ENCODE peak calls at places on chromosomes 13 and 19, in four cellular contexts. L, N, O and H are unnamed samples.

GRCh38 chr13:95317037-95317989 is 16.1 kb upstream of the ABCC4 start:
- DNase-seq in L (no peak), N (no peak), O (no peak), H (no peak)

GRCh38 chr19:6209233-6209632 is 70.5 kb downstream of the MLLT1 start:
- DNase-seq in L (no peak), N (no peak), O (no peak), H (no peak)

GRCh38 chr13:30880756-30881155 is 25.3 kb upstream of the MEDAG start:
- DNase-seq in L (no peak), N (no peak), O (no peak), H (no peak)

GRCh38 chr13:37648604-37649003 is 50.0 kb upstream of the POSTN start:
- DNase-seq in L (no peak), N (no peak), O (no peak), H (no peak)

GRCh38 chr19:1001538-1002166 is 1.4 kb downstream of the GRIN3B start:
- DNase-seq in L (peak; percentile 62), N (peak; percentile 49), O (no peak), H (peak; percentile 53)

GRCh38 chr13:44519642-44520041 is 56.5 kb downstream of the TSC22D1 start:
- DNase-seq in L (no peak), N (no peak), O (no peak), H (no peak)

GRCh38 chr13:53783466-53783865 is 754.9 kb downstream of the OLFM4 start:
- DNase-seq in L (no peak), N (peak; percentile 24), O (no peak), H (no peak)

GRCh38 chr19:17294051-17294891 is 9.0 kb downstream of the ABHD8 start:
- DNase-seq in L (peak; percentile 33), N (no peak), O (no peak), H (no peak)

GRCh38 chr13:49821216-49821820 is 28.8 kb upstream of the KPNA3 start:
- DNase-seq in L (no peak), N (no peak), O (no peak), H (no peak)

GRCh38 chr13:54628383-54628782 is 1599.8 kb downstream of the OLFM4 start:
- DNase-seq in L (no peak), N (no peak), O (no peak), H (no peak)

DNA sequence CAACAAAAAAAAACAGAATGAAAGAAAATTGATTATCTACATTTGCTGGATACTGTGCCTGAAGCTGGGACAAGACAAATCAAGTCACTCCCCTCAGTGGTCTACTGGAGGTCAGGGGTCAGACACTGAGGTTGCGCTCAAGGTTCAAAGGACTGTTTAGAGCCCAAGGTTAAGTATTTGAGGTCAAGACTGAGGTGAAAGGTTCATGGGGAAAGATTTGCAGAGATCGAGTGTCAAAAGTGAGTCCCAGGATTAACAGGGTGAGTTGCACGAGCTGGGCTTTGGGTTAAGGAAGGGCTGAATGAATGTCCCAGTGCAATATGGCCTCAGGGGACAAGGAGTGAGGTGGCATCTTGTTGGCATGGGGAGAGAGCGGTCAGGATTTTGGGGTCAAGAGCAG is 3.4 kb upstream of the TOMM40 start:
- DNase-seq in L (no peak), N (no peak), O (no peak), H (no peak)
- H3K27ac ChIP-seq in L (no peak overlapping the region), N (no peak overlapping the region), O (no peak overlapping the region), H (no peak overlapping the region)

GRCh38 chr19:28469544-28469943 is 743.4 kb downstream of the UQCRFS1 start:
- DNase-seq in L (no peak), N (no peak), O (no peak), H (no peak)

GRCh38 chr19:28472111-28472510 is 740.8 kb downstream of the UQCRFS1 start:
- DNase-seq in L (no peak), N (no peak), O (no peak), H (no peak)

GRCh38 chr19:28472843-28473242 is 740.1 kb downstream of the UQCRFS1 start:
- DNase-seq in L (no peak), N (no peak), O (no peak), H (no peak)

DNA sequence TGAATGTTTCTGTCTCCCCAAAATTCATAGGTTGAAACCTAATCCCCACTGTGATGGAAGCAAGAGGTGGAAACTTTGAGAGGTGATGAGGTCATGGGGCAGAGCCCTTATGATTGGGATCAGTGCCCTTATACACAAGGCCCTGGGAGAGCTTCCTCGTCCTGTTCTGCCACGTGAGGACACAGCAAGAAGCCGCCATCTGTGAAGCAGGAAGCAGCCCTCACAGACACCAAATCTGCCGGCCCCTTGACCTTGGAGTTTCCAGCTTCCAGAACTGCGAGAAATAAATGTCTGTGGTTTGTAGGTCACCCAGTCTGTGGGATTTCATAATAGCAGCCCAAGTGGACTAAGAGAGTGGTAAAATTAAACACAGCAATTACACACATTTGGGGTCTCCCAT is 737.4 kb downstream of the UQCRFS1 start:
- DNase-seq in L (no peak), N (no peak), O (no peak), H (no peak)
- H3K27ac ChIP-seq in L (no peak overlapping the region), N (no peak overlapping the region), O (no peak overlapping the region), H (no peak overlapping the region)

GRCh38 chr19:54114340-54114826 is 1.1 kb downstream of the TFPT start:
- DNase-seq in L (peak; percentile 36), N (no peak), O (no peak), H (no peak)
- H3K27ac ChIP-seq in L (peak overlapping the region; percentile 64), N (peak overlapping the region; percentile 67), O (peak overlapping the region; percentile 48), H (peak overlapping the region; percentile 98)

GRCh38 chr19:50514346-50515167 is 844 bp upstream of the ASPDH start:
- DNase-seq in L (no peak), N (no peak), O (no peak), H (peak; percentile 36)

GRCh38 chr19:50512112-50512998 is 1.4 kb downstream of the ASPDH start:
- DNase-seq in L (no peak), N (no peak), O (no peak), H (no peak)

GRCh38 chr19:50515168-50515561 is 1.5 kb upstream of the ASPDH start:
- DNase-seq in L (no peak), N (no peak), O (no peak), H (no peak)

GRCh38 chr19:50512999-50513745 is 541 bp downstream of the ASPDH start:
- DNase-seq in L (no peak), N (no peak), O (no peak), H (no peak)

DNA sequence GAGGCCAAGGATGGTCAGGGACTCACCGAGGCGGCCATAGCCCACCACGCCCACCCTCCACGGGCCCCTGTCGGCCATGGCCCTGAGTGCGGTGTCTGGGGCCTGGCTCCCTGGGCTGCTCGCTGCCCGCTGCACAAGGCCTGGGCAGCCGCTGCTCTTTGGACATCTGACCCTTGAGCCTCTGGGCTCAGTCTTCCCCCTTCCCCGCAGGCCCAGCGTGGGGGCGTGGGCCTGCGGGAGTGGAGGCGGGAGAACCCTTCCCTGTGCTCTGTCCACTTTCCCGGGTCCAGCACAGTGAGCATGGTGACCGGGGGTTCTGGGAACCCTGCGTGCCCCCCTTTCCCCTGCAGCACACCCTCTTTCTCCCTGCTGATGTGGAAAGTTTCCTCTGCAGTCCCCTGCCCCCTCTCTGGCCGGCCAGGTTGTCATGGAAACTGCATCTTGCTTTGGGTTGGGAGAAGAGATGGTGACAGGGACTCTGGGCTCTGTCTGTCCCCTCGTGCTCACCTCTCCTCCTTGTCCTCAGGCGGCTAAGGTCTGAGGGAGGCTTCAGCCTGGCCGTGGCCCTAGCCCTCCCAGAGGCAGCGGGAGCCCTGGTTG is at the start of gene ASPDH:
- DNase-seq in L (no peak), N (no peak), O (no peak), H (peak; percentile 34)
- H3K27ac ChIP-seq in L (no peak within 1 kb of the TSS), N (no peak within 1 kb of the TSS), O (no peak within 1 kb of the TSS), H (peak within 1 kb of the TSS; percentile 98)

GRCh38 chr19:34732548-34733255 is 1.3 kb upstream of the ZNF181 start:
- DNase-seq in L (no peak), N (peak; percentile 15), O (no peak), H (no peak)
- H3K27ac ChIP-seq in L (no peak overlapping the region), N (peak overlapping the region; percentile 97), O (peak overlapping the region; percentile 99), H (no peak overlapping the region)

DNA sequence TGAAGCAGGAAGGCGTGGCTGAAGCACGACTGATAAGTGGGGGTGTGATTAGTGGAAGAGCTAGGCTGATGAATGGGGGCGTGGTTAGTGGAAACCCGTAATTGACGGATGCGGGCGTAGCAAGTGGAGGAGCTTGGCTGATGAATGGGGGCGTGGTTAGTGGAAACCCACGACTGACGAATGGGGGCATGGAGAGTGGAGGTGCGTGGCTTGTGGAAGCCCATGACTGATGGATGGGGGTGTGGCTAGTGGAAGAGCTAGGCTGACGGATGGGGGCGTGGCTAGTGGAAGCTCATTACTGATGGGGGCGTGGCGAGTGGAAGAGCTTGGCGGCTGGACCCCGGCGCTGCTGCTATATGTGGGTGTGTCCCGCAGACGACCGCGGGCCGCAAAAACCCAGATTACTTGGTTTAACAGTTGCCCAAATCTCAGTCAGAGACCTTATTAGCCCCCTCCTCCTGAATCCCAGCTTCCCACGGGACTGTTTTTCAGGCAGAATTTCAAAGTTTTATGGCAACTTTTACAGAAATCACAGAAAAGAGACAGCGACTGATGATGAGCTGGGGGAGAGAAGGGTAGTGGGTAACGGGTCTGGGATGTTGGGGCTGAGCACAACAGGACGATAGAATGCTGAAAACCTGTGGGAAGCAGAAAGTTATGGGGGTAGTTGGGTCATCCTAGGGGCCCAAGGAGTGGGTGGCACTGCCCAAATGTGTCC is 9.0 kb upstream of the MEIS3 start:
- DNase-seq in L (peak; percentile 68), N (peak; percentile 84), O (peak; percentile 90), H (peak; percentile 50)
- H3K27ac ChIP-seq in L (no peak overlapping the region), N (no peak overlapping the region), O (peak overlapping the region; percentile 61), H (no peak overlapping the region)

GRCh38 chr13:106986033-106986484 is 418.1 kb upstream of the ARGLU1 start:
- DNase-seq in L (no peak), N (no peak), O (no peak), H (no peak)
- H3K27ac ChIP-seq in L (no peak overlapping the region), N (no peak overlapping the region), O (no peak overlapping the region), H (no peak overlapping the region)

DNA sequence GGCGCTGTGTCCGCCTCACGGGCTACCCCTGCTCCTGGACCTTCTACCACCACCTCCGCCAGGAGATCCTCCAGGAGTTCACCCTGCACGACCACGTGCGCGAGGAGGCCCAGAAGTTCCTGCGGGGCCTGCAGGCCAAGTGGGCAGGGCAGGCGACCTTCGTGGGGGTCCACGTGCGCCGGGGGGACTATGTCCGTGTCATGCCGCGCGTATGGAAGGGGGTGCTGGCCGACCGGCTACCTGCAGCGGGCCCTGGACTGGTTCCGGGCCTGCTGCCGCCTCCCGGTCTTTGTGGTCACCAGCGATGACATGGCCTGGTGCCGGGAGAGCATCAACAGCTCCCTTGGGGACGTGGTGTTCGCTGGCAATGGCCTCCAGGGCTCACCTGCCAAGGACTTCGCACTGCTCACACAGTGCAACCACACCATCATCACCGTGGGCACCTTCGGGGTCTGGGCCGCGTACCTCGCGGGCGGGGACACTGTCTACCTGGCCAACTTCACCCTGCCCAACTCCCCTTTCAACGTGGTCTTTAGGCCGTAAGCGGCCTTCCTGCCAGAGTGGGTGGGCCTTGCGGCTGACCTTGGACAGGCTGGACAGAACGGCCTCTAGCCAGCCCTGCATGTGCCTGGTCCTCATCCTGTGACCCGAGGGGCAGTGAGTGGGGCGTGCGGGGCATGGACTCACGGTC is 7.8 kb upstream of the NTN5 start:
- DNase-seq in L (no peak), N (no peak), O (no peak), H (no peak)
- H3K27ac ChIP-seq in L (no peak overlapping the region), N (no peak overlapping the region), O (no peak overlapping the region), H (no peak overlapping the region)